ENCODE peak calls at places on chromosomes 5 and 9, in five cellular contexts. One of them, this sample, is unnamed.

GRCh38 chr9:130323051-130323757 is 57.6 kb downstream of the HMCN2 start:
- DNase-seq in NCI-H2081: no peak
- DNase-seq in nephron progenitor cell: no peak
- DNase-seq in Right ventricle myocardium inferior: no peak
- DNase-seq in EL: no peak
- DNase-seq in this sample: no peak

GRCh38 chr9:109787735-109788134 is 7.7 kb downstream of the PALM2AKAP2 start:
- DNase-seq in EL: no peak
- DNase-seq in nephron progenitor cell: no peak
- DNase-seq in Right ventricle myocardium inferior: no peak
- DNase-seq in NCI-H2081: no peak
- DNase-seq in this sample: no peak

GRCh38 chr5:141855265-141856029 is 22.8 kb downstream of the PCDH1 start:
- DNase-seq in Right ventricle myocardium inferior: peak
- DNase-seq in nephron progenitor cell: peak
- DNase-seq in NCI-H2081: no peak
- DNase-seq in EL: no peak
- DNase-seq in this sample: no peak

GRCh38 chr9:34991833-34992375 is 2.4 kb downstream of the DNAJB5 start:
- DNase-seq in NCI-H2081: no peak
- DNase-seq in EL: peak
- DNase-seq in Right ventricle myocardium inferior: peak
- DNase-seq in nephron progenitor cell: peak
- DNase-seq in this sample: no peak

GRCh38 chr5:157594237-157594636 is 18.7 kb upstream of the ADAM19 start:
- DNase-seq in nephron progenitor cell: no peak
- DNase-seq in EL: no peak
- DNase-seq in Right ventricle myocardium inferior: no peak
- DNase-seq in NCI-H2081: no peak
- DNase-seq in this sample: no peak

GRCh38 chr9:105672711-105673234 is 10.5 kb downstream of the TAL2 start:
- DNase-seq in Right ventricle myocardium inferior: no peak
- DNase-seq in EL: no peak
- DNase-seq in NCI-H2081: no peak
- DNase-seq in nephron progenitor cell: no peak
- DNase-seq in this sample: no peak

GRCh38 chr5:3103241-3103855 is 351.9 kb upstream of the IRX2 start:
- DNase-seq in EL: no peak
- DNase-seq in Right ventricle myocardium inferior: no peak
- DNase-seq in NCI-H2081: no peak
- DNase-seq in nephron progenitor cell: peak
- DNase-seq in this sample: no peak

GRCh38 chr9:6959275-6960000 is 201.7 kb downstream of the KDM4C start:
- DNase-seq in NCI-H2081: no peak
- DNase-seq in nephron progenitor cell: no peak
- DNase-seq in Right ventricle myocardium inferior: no peak
- DNase-seq in EL: no peak
- DNase-seq in this sample: no peak

GRCh38 chr5:133048993-133049725 is 2.7 kb upstream of the HSPA4 start:
- DNase-seq in NCI-H2081: no peak
- DNase-seq in EL: peak
- DNase-seq in nephron progenitor cell: no peak
- DNase-seq in Right ventricle myocardium inferior: no peak
- DNase-seq in this sample: no peak

GRCh38 chr5:135450328-135450727 is 1.8 kb downstream of the TIFAB start:
- DNase-seq in nephron progenitor cell: no peak
- DNase-seq in EL: no peak
- DNase-seq in NCI-H2081: no peak
- DNase-seq in Right ventricle myocardium inferior: no peak
- DNase-seq in this sample: no peak

GRCh38 chr9:133836001-133836758 is 98.0 kb upstream of the SARDH start:
- DNase-seq in nephron progenitor cell: no peak
- DNase-seq in NCI-H2081: no peak
- DNase-seq in EL: no peak
- DNase-seq in Right ventricle myocardium inferior: peak
- DNase-seq in this sample: no peak

GRCh38 chr9:132541966-132542830 is 40.2 kb upstream of the BARHL1 start:
- DNase-seq in EL: no peak
- DNase-seq in Right ventricle myocardium inferior: no peak
- DNase-seq in NCI-H2081: no peak
- DNase-seq in nephron progenitor cell: no peak
- DNase-seq in this sample: no peak